ENCODE peak calls at places on chromosomes 6 and 20, in six cellular contexts. L, U, Y, Q, T and B are unnamed samples.

GRCh38 chr6:408599-409102 is 17.1 kb downstream of the IRF4 start:
- DNase-seq in L (no peak), U (peak), Y (peak), Q (peak), T (peak), B (peak)

GRCh38 chr6:17396256-17396655 is 2.9 kb downstream of the CAP2 start:
- DNase-seq in L (no peak), U (no peak), Y (no peak), Q (no peak), T (no peak), B (no peak)

GRCh38 chr20:47027042-47027441 is 132.4 kb downstream of the EYA2 start:
- DNase-seq in L (no peak), U (no peak), Y (no peak), Q (no peak), T (peak), B (no peak)

GRCh38 chr20:2281563-2281962 is 14.2 kb upstream of the TGM3 start:
- DNase-seq in L (no peak), U (no peak), Y (no peak), Q (no peak), T (no peak), B (no peak)

GRCh38 chr6:137589067-137589848 is 95.1 kb upstream of the OLIG3 start:
- DNase-seq in L (peak), U (peak), Y (peak), Q (no peak), T (peak), B (peak)

GRCh38 chr6:154974485-154975149 is 20.5 kb upstream of the TIAM2 start:
- DNase-seq in L (no peak), U (no peak), Y (no peak), Q (no peak), T (no peak), B (no peak)

GRCh38 chr6:72414648-72415047 is 207.2 kb upstream of the KCNQ5 start:
- DNase-seq in L (no peak), U (no peak), Y (no peak), Q (no peak), T (no peak), B (no peak)

GRCh38 chr6:99471638-99472037 is 43.6 kb downstream of the USP45 start:
- DNase-seq in L (no peak), U (no peak), Y (no peak), Q (no peak), T (no peak), B (no peak)

GRCh38 chr6:161094904-161095440 is 103.4 kb downstream of the MAP3K4 start:
- DNase-seq in L (no peak), U (no peak), Y (no peak), Q (no peak), T (peak), B (no peak)

GRCh38 chr6:51531623-51532022 is 555.8 kb downstream of the PKHD1 start:
- DNase-seq in L (no peak), U (no peak), Y (no peak), Q (no peak), T (no peak), B (no peak)

GRCh38 chr6:36577298-36577697 is 16.9 kb upstream of the SRSF3 start:
- DNase-seq in L (peak), U (peak), Y (peak), Q (no peak), T (peak), B (peak)

GRCh38 chr6:92496527-92496926 is 922.8 kb downstream of the EPHA7 start:
- DNase-seq in L (no peak), U (no peak), Y (no peak), Q (no peak), T (no peak), B (no peak)

GRCh38 chr6:34515473-34516387 is 40.4 kb downstream of the SPDEF start:
- DNase-seq in L (no peak), U (no peak), Y (no peak), Q (no peak), T (no peak), B (no peak)

GRCh38 chr6:34513628-34514027 is 42.5 kb downstream of the SPDEF start:
- DNase-seq in L (no peak), U (no peak), Y (no peak), Q (no peak), T (no peak), B (no peak)

GRCh38 chr6:34514593-34515472 is 41.3 kb downstream of the SPDEF start:
- DNase-seq in L (peak), U (peak), Y (peak), Q (no peak), T (no peak), B (peak)

GRCh38 chr6:34512738-34513115 is 43.4 kb downstream of the SPDEF start:
- DNase-seq in L (no peak), U (no peak), Y (no peak), Q (no peak), T (no peak), B (no peak)

DNA sequence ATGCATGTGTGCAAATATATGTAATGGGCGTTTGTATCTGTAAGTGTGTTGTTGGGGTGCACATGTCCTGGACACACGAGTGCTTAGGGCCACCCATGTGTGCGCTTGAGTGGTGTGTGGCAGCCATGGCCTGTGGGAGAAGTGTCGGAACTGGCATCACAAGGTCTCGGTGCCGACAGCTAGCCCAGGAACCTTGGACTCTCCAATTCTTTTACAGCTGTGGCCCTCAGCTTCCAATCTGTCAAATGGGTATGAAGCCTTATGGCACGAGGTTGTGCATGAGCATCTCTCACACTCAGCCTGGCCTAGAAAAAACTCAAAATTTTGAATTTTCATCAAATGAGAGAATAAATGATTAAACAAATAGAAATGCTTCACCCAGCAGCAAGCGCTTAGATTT is 42.0 kb downstream of the SPDEF start:
- DNase-seq in L (no peak), U (no peak), Y (no peak), Q (no peak), T (no peak), B (no peak)
- H3K4me3 ChIP-seq in L (no peak), U (no peak), Y (no peak), Q (no peak), T (no peak), B (no peak)

DNA sequence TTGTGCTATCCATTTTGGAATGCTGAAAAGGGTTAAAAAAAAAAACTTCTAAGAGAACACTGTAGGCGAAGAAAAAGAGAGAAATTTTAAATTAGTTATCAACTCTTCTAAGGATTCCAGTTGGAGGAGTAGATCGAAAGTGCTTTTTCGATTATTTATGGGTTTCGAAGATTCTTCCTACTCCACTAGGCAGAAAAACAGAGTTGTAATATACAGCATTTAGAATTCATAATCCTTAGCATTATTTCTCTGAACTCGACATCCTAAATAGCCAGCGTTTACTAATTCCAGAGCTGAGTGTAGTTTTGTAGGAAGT is 811 bp upstream of the RNF217 start:
- DNase-seq in L (no peak), U (no peak), Y (no peak), Q (no peak), T (no peak), B (no peak)
- H3K4me3 ChIP-seq in L (peak), U (peak), Y (peak), Q (peak), T (peak), B (peak)

GRCh38 chr6:5506149-5506548 is 244.8 kb downstream of the FARS2 start:
- DNase-seq in L (no peak), U (no peak), Y (no peak), Q (no peak), T (no peak), B (no peak)
- H3K4me3 ChIP-seq in L (no peak), U (no peak), Y (no peak), Q (no peak), T (no peak), B (no peak)

GRCh38 chr6:32664354-32664753 is 2.1 kb downstream of the HLA-DQB1 start:
- DNase-seq in L (no peak), U (no peak), Y (no peak), Q (no peak), T (no peak), B (no peak)

GRCh38 chr6:32666420-32667300 is at the start of gene HLA-DQB1:
- DNase-seq in L (no peak), U (no peak), Y (no peak), Q (no peak), T (peak), B (peak)

GRCh38 chr6:32662836-32663235 is 3.6 kb downstream of the HLA-DQB1 start:
- DNase-seq in L (no peak), U (no peak), Y (no peak), Q (no peak), T (no peak), B (no peak)

GRCh38 chr6:32665621-32666140 is 776 bp downstream of the HLA-DQB1 start:
- DNase-seq in L (no peak), U (no peak), Y (no peak), Q (no peak), T (no peak), B (no peak)

DNA sequence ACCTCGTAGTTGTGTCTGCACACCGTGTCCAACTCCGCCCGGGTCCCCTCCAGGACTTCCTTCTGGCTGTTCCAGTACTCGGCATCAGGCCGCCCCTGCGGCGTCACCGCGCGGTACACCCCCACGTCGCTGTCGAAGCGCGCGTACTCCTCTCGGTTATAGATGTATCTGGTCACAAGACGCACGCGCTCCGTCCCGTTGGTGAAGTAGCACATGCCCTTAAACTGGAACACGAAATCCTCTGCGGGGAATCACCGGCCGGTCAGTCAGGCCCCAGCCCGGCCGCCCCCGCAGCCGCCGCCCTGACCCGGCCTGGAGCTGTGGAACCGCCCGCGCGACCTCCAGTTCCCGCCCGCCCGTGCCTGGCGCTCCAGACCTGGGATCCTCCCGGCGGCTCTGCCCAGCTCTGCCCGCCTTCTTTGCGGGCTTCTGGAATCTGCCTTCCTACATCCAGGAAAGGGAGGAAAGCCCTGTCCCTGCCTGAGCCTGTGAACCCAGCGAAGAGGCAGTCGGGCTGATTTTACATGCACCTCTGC is 1.6 kb downstream of the HLA-DQB1 start:
- DNase-seq in L (no peak), U (no peak), Y (no peak), Q (no peak), T (peak), B (peak)
- H3K4me3 ChIP-seq in L (no peak), U (no peak), Y (no peak), Q (peak), T (no peak), B (no peak)

GRCh38 chr6:4759997-4760396 is 16.2 kb upstream of the CDYL start:
- DNase-seq in L (no peak), U (no peak), Y (no peak), Q (no peak), T (no peak), B (no peak)
- H3K4me3 ChIP-seq in L (no peak), U (no peak), Y (no peak), Q (no peak), T (no peak), B (no peak)

GRCh38 chr6:10531942-10532341 is 10.8 kb downstream of the GCNT2 start:
- DNase-seq in L (no peak), U (no peak), Y (no peak), Q (no peak), T (no peak), B (no peak)
- H3K4me3 ChIP-seq in L (no peak), U (no peak), Y (no peak), Q (no peak), T (no peak), B (no peak)

GRCh38 chr20:62997626-62998025 is 9.1 kb downstream of the BHLHE23 start:
- DNase-seq in L (no peak), U (no peak), Y (no peak), Q (no peak), T (no peak), B (no peak)

GRCh38 chr20:62998449-62998848 is 8.3 kb downstream of the BHLHE23 start:
- DNase-seq in L (no peak), U (no peak), Y (no peak), Q (no peak), T (no peak), B (no peak)

GRCh38 chr20:63000958-63001357 is 5.8 kb downstream of the BHLHE23 start:
- DNase-seq in L (no peak), U (no peak), Y (no peak), Q (no peak), T (no peak), B (no peak)

GRCh38 chr20:62999580-62999979 is 7.2 kb downstream of the BHLHE23 start:
- DNase-seq in L (no peak), U (no peak), Y (no peak), Q (no peak), T (no peak), B (no peak)

GRCh38 chr20:63000036-63000435 is 6.7 kb downstream of the BHLHE23 start:
- DNase-seq in L (no peak), U (no peak), Y (no peak), Q (no peak), T (no peak), B (no peak)
- H3K4me3 ChIP-seq in L (no peak), U (no peak), Y (no peak), Q (no peak), T (no peak), B (no peak)

DNA sequence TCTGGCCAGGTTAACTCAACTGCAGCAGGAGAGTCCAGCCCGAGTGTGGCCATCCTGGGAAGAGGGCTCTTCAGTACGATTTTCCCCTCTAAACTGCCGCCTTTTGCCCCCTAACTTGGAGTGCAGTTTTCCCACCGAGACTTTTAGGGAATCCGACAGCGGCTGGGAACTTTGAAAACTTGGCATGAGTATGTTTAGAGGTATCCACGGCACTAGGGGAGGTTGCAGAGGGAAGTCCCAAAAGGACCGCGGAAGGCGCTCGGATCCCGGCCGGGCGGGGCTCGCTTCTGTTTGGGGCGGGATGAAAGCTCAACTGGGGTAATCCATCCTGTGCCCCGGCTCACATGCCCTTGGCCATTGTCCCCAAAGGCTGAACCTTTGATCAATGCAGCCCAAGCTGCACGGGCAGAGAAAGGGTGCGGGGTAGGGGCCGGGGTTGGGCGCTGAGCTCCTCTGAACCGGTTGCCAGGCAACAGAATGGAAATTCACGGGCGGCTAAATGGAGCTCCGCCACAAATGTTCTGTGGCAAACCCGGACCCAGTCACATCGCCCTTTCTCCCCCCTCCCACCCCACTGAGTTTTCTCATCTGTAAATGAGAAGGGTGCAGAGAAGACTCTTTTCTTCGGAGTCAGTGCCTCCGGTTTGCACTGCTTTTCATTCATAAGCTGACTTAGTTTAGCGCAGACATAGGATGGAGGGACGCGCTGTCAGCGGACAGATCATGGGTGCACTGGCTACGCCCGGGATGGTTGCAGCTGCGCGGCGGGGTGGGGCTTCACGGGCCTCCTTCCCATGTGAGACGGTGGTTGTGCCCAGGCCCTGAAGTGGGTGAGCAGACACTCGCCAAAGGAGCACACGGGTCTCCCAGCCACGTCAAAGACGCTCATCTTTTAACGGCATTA is 2.3 kb downstream of the BMP6 start:
- DNase-seq in L (no peak), U (no peak), Y (no peak), Q (no peak), T (peak), B (no peak)
- H3K4me3 ChIP-seq in L (peak), U (peak), Y (peak), Q (peak), T (peak), B (peak)